ENCODE peak calls at places on chromosomes 5 and 9, in four cellular contexts. G is GM12878, S is K562, X is HepG2. I is an unnamed sample.

GRCh38 chr5:1343931-1344901 is 683 bp downstream of the CLPTM1L start:
- DNase-seq in G (no peak), S (no peak), X (no peak), I (peak)

GRCh38 chr5:172445866-172446265 is 8.5 kb downstream of the SH3PXD2B start:
- DNase-seq in X (no peak), S (no peak), G (no peak), I (no peak)

GRCh38 chr5:76537073-76537543 is 86.1 kb downstream of the F2RL2 start:
- DNase-seq in S (no peak), G (no peak), X (peak), I (no peak)

GRCh38 chr5:96869372-96869641 is 7.0 kb upstream of the ERAP2 start:
- DNase-seq in G (no peak), S (no peak), X (no peak), I (no peak)

GRCh38 chr5:115888027-115888426 is 46.3 kb downstream of the AP3S1 start:
- DNase-seq in S (no peak), X (no peak), G (no peak), I (no peak)

GRCh38 chr5:142654578-142655042 is 31.3 kb downstream of the FGF1 start:
- DNase-seq in G (no peak), S (no peak), X (no peak), I (no peak)

GRCh38 chr5:78492216-78492615 is 131.8 kb downstream of the SCAMP1 start:
- DNase-seq in S (no peak), X (no peak), G (no peak), I (no peak)

GRCh38 chr5:180213256-180213600 is 4.2 kb upstream of the RASGEF1C start:
- DNase-seq in G (no peak), X (no peak), S (no peak), I (no peak)

GRCh38 chr5:176353533-176353932 is 8.0 kb downstream of the KIAA1191 start:
- DNase-seq in X (no peak), S (no peak), G (no peak), I (no peak)

GRCh38 chr9:2157277-2158105 is 142.3 kb downstream of the SMARCA2 start:
- DNase-seq in X (no peak), S (no peak), G (no peak), I (peak)

GRCh38 chr5:56303511-56303910 is 70.4 kb upstream of the ANKRD55 start:
- DNase-seq in G (no peak), S (peak), X (no peak), I (no peak)

GRCh38 chr5:174231961-174232487 is 186.5 kb downstream of the NSG2 start:
- DNase-seq in G (no peak), S (no peak), X (no peak), I (no peak)

GRCh38 chr5:95723632-95724369 is 7.3 kb upstream of the RHOBTB3 start:
- DNase-seq in X (no peak), G (no peak), S (peak), I (peak)

GRCh38 chr5:172943283-172943841 is 15.9 kb upstream of the RPL26L1 start:
- DNase-seq in X (no peak), S (peak), G (no peak), I (peak)

GRCh38 chr5:36457511-36458260 is 148.7 kb upstream of the SLC1A3 start:
- DNase-seq in X (no peak), G (no peak), S (no peak), I (no peak)

GRCh38 chr5:172188033-172188892 is at the start of gene STK10:
- DNase-seq in G (no peak), S (peak), X (peak), I (peak)

GRCh38 chr5:178114325-178115135 is 1.2 kb downstream of the N4BP3 start:
- DNase-seq in X (no peak), G (no peak), S (no peak), I (no peak)

GRCh38 chr9:124149992-124150391 is 107.8 kb upstream of the NEK6 start:
- DNase-seq in S (no peak), X (no peak), G (no peak), I (no peak)

GRCh38 chr5:139985733-139986132 is 57.4 kb downstream of the NRG2 start:
- DNase-seq in G (peak), X (peak), S (no peak), I (no peak)

GRCh38 chr9:92748233-92748497 is 16.5 kb downstream of the BICD2 start:
- DNase-seq in G (no peak), S (no peak), X (no peak), I (no peak)

GRCh38 chr5:133704411-133704810 is 92.1 kb upstream of the FSTL4 start:
- DNase-seq in X (no peak), G (no peak), S (no peak), I (no peak)

GRCh38 chr9:90442738-90443137 is 199.9 kb downstream of the DIRAS2 start:
- DNase-seq in X (no peak), G (no peak), S (no peak), I (no peak)

GRCh38 chr5:65927497-65928340 is 1.3 kb downstream of the ERBIN start:
- DNase-seq in X (peak), G (no peak), S (peak), I (peak)

GRCh38 chr9:34710023-34710422 is at the start of gene CCL21:
- DNase-seq in S (no peak), G (no peak), X (no peak), I (no peak)

GRCh38 chr5:151005187-151005974 is 15.0 kb upstream of the GPX3 start:
- DNase-seq in S (no peak), X (peak), G (no peak), I (no peak)

GRCh38 chr5:91182763-91183162 is 200.4 kb downstream of the ARRDC3 start:
- DNase-seq in S (no peak), G (no peak), X (no peak), I (no peak)

GRCh38 chr5:154937186-154937717 is 759 bp downstream of the GEMIN5 start:
- DNase-seq in G (no peak), X (no peak), S (no peak), I (peak)

GRCh38 chr9:94528886-94529285 is 26.0 kb upstream of the PCAT7 start:
- DNase-seq in G (no peak), S (no peak), X (no peak), I (no peak)

GRCh38 chr9:94526951-94527350 is 27.9 kb upstream of the PCAT7 start:
- DNase-seq in G (no peak), X (no peak), S (no peak), I (no peak)

GRCh38 chr9:94525396-94526035 is 29.4 kb upstream of the PCAT7 start:
- DNase-seq in G (no peak), S (no peak), X (no peak), I (no peak)

DNA sequence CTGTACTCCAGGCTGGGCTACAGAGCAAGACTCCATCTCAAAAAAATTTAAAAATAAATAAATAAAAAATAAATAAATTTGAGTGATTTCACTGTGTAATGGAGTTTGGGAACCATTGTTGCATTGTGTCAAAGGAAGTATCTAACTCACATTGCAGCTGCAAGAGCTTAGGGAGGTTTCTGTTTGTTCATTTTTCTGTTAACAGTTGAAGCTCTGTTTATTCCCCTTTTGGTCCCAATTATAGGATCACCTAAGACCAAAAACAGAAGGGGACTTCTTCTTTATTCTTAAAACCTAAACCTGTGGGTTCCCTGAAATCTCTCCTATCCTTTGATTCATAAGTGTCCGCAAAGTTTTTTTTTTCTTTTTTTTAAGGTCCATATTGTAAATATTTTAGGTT is 28.6 kb upstream of the PCAT7 start:
- DNase-seq in X (no peak), S (no peak), G (no peak), I (no peak)
- TF ChIP-seq TARDBP in X (no peak), S (no peak), G (no peak), I (no peak)

GRCh38 chr9:113580041-113580953 is 116.8 kb downstream of the RGS3 start:
- DNase-seq in G (peak), X (no peak), S (no peak), I (no peak)

GRCh38 chr9:113583511-113584470 is 120.3 kb downstream of the RGS3 start:
- DNase-seq in G (no peak), X (no peak), S (no peak), I (no peak)

GRCh38 chr9:113582698-113583200 is 119.2 kb downstream of the RGS3 start:
- DNase-seq in S (no peak), X (no peak), G (no peak), I (no peak)

GRCh38 chr9:113580954-113581311 is 117.4 kb downstream of the RGS3 start:
- DNase-seq in X (no peak), S (no peak), G (no peak), I (no peak)

GRCh38 chr9:113581865-113582697 is 118.6 kb downstream of the RGS3 start:
- DNase-seq in S (no peak), X (no peak), G (peak), I (no peak)
- TF ChIP-seq SP1 in S (no peak), X (no peak), G (peak), I (no peak)

DNA sequence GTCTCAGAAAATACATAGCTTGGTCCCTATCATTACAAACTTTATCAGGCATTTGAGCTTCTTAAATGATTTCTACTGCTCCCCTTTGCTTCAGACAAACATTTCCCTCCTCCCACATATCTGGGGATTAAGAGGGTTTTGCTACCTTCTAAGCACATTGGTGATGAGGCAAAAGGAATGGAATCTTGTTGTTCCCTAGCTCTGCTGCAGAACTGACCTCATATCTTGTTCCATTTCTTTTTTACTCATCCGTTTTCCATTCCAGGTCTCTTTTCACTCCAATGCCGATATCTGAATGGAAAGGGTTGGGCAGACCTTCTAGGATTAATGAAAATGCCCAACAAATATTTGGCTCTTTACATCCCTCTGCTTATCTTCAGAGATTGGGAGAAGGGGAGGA is 444.6 kb downstream of the ZNF608 start:
- DNase-seq in G (no peak), S (no peak), X (no peak), I (no peak)
- TF ChIP-seq TARDBP in G (no peak), S (no peak), X (no peak), I (no peak)

DNA sequence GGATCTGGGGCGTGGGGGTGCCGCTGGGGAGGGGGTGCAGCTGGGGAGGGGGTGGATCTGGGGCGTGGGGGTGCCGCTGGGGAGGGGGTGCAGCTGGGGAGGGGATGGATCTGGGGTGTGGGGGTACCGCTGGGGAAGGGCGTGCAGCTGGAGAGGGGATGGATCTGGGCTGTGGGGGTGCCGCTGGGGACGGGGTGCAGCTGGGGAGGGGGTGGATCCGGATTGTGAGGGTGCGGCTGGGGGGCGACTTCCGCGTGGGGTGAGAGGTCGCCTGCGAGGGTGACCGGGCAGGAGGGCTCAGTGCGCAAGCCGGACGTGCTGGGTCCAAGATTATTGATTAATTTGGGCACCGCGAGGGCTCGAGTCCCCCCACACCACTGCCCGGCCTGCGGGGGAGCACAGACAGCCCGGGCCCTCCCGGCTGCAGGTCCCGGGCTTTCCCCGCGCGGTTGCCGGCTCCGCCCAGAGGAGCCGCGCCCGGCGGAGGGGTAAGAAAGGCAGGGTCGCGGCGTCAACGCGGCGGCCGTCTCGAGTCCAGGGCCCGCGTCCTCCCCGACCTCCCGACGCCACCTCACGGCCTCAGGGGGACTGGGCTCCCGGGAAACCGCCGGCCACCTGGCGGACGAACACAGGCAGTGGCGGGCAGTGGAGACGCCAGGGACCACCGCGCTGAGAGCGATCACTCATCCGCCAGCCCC is 572 bp upstream of the MRPL41 start:
- DNase-seq in G (no peak), S (peak), X (peak), I (no peak)
- TF ChIP-seq SP1 in G (no peak), S (peak), X (peak), I (no peak)

DNA sequence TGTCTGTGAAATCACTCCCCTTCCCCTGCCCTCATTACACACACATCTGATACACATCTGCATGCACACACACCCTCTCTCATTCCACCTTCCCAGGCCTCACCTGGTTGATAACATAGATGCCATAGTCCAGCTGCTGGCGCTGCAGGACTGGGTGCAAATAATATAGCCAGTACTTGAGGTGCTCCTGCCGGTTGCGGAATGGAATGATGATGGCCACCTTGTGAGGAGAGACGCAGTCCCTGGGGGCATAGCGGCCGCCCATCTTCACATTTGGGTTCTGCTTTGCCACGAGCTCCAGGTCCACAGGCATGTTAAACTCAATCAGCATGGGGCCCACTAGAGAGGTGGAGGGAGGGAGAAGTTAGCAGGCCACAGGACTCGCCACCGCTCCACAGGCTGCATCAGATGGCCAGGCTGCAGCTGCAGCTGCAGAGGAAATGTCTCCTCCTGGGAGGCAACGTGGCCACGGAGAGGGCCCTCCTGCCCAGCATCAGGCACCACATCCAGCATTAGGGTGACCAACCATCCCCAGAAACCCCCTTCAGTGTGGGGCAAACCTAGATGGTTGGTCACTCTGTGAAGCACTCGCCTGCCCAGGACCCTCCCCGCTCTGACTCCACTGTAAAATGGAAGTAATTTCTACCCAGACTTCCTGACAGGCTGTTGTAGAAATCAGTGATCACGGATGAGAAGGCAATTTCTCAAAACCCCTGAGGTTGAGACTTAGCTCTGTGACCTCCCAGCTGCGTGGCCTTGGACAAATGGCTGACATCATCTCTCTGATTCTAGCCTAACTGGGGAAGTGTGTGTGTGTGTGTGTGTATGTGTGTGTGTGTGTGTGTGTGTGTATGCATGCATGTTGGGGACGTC is 31.8 kb downstream of the B4GALT1 start:
- DNase-seq in G (no peak), S (no peak), X (no peak), I (no peak)
- TF ChIP-seq TARDBP in G (no peak), S (no peak), X (no peak), I (no peak)

GRCh38 chr9:114278881-114279570 is 43.9 kb upstream of the ORM1 start:
- DNase-seq in S (no peak), X (no peak), G (no peak), I (no peak)

GRCh38 chr9:114279693-114280092 is 43.2 kb upstream of the ORM1 start:
- DNase-seq in X (no peak), S (no peak), G (no peak), I (no peak)

GRCh38 chr9:114275246-114275994 is 47.5 kb upstream of the ORM1 start:
- DNase-seq in S (no peak), X (no peak), G (no peak), I (no peak)

GRCh38 chr9:114278356-114278755 is 44.5 kb upstream of the ORM1 start:
- DNase-seq in X (no peak), G (no peak), S (no peak), I (no peak)

DNA sequence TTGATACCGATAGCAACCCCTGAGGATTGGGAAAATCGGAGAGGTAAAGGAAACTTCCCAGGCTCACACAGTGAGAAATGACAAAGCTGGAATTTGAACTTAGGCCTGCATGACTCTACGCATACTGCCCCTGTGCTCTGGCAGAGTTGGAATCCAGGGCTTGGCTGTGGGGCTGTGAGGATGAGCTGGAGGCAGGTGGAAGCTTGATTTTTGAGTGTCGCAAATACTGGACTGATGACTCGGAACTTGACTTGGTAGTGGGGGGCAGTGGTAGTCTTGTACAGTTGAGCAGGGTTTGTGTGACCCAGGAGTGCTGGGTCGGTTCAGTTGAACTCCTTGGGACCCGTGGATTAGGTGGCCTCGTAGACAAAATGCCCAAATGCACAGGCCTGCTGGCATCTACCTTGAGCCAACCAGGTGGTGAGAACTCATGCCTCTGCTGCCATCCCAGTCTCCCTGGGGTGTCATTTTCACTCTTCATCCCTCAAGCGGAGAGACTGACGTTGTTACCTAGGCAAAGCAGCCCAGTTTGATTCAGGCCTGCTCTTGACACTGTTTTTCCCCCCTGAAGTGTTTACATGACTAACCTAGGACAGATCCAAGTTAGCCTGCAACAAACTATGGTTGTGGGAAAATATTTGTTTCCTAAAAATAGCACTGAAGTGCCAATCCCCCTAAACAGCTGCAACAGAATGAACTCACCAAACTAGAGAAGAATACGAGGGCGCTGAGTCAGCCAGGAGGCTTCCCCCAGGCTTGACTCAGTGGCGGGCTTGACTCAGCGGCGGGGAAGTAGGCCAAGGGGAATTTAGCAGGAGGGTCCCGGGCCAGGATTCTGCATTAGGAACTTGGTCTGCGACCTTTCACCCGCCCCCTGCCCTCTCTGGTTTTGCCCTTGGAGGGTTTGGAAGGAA is 45.7 kb upstream of the ORM1 start:
- DNase-seq in S (no peak), X (no peak), G (no peak), I (no peak)
- TF ChIP-seq SP1 in S (no peak), X (no peak), G (no peak), I (no peak)

GRCh38 chr9:104586496-104587180 is 12.6 kb downstream of the OR13C5 start:
- DNase-seq in X (no peak), S (no peak), G (no peak), I (no peak)
- TF ChIP-seq TARDBP in X (no peak), S (no peak), G (no peak), I (no peak)

I was measured in HEK293T.